ENCODE peak calls at places on chromosomes 6 and 20, in four cellular contexts. S is hypothalamus, F is activated gamma-delta T cell treated with Interleukin-2 at 50 U/mL for 16 hours, J is amniotic stem cell. X is an unnamed sample.
A peak's percentile ranks its signal among the peaks of the same experiment; 100 is the strongest.

GRCh38 chr20:49573900-49574416 is 6.0 kb upstream of the PTGIS start:
- DNase-seq in S (no peak), F (no peak), J (no peak), X (no peak)

GRCh38 chr6:151916680-151917164 is 109.2 kb downstream of the ESR1 start:
- DNase-seq in J (peak; percentile 33), S (no peak), F (no peak), X (no peak)

GRCh38 chr20:45354423-45355208 is 6.4 kb upstream of the SDC4 start:
- DNase-seq in S (no peak), F (no peak), J (no peak), X (no peak)

GRCh38 chr20:38932457-38933120 is 6.4 kb downstream of the FAM83D start:
- DNase-seq in S (no peak), J (no peak), F (no peak), X (no peak)

GRCh38 chr6:113854531-113855499 is 2.3 kb upstream of the MARCKS start:
- DNase-seq in F (no peak), J (peak; percentile 76), S (peak; percentile 59), X (peak; percentile 83)

GRCh38 chr6:73028124-73028766 is 197.1 kb downstream of the KHDC1L start:
- DNase-seq in J (no peak), F (no peak), S (no peak), X (no peak)

GRCh38 chr6:121171879-121172278 is 162.4 kb downstream of the TBC1D32 start:
- DNase-seq in F (no peak), S (no peak), J (no peak), X (no peak)

GRCh38 chr6:35089935-35090505 is 51.1 kb downstream of the TCP11 start:
- DNase-seq in F (no peak), J (no peak), S (no peak), X (no peak)

GRCh38 chr6:41939091-41939847 is 2.3 kb downstream of the CCND3 start:
- DNase-seq in F (no peak), J (no peak), S (no peak), X (peak; percentile 64)

GRCh38 chr6:157982580-157983438 is 1.1 kb downstream of the SYNJ2 start:
- DNase-seq in S (no peak), J (peak; percentile 37), F (no peak), X (no peak)

GRCh38 chr6:33018418-33018817 is 9.0 kb upstream of the HLA-DOA start:
- DNase-seq in F (no peak), S (no peak), J (no peak), X (no peak)

GRCh38 chr6:52929321-52930164 is 20.0 kb upstream of the GSTA3 start:
- DNase-seq in J (peak; percentile 69), S (no peak), F (no peak), X (no peak)

GRCh38 chr6:158324136-158324535 is 11.9 kb downstream of the TULP4 start:
- DNase-seq in J (no peak), F (no peak), S (no peak), X (no peak)

GRCh38 chr6:113540491-113540890 is 316.7 kb upstream of the MARCKS start:
- DNase-seq in S (no peak), J (no peak), F (no peak), X (no peak)

GRCh38 chr6:81384921-81385320 is 367.6 kb downstream of the TENT5A start:
- DNase-seq in J (no peak), F (no peak), S (no peak), X (no peak)

GRCh38 chr6:166478782-166479592 is 96.2 kb upstream of the MPC1 start:
- DNase-seq in F (no peak), J (no peak), S (no peak), X (no peak)

X was measured in head of caudate nucleus.